ENCODE peak calls at places on chromosomes 16 and 17, in seven cellular contexts. T, Q, J, Z, O, L and D are unnamed samples.

GRCh38 chr17:79535728-79536025 is 75.2 kb downstream of the RBFOX3 start:
- DNase-seq in J (no peak), L (no peak), T (no peak), Q (no peak), O (no peak), Z (no peak), D (no peak)

GRCh38 chr16:2535644-2536021 is 2.2 kb upstream of the PDPK1 start:
- DNase-seq in T (no peak), J (no peak), L (no peak), Q (no peak), Z (peak; percentile 58), O (no peak), D (no peak)

GRCh38 chr16:35685085-35685484 is 2225.7 kb downstream of the TP53TG3F start:
- DNase-seq in J (no peak), T (no peak), O (no peak), Z (no peak), Q (no peak), L (no peak), D (no peak)

GRCh38 chr17:8585911-8586310 is 44.6 kb downstream of the MYH10 start:
- DNase-seq in Q (no peak), J (no peak), L (no peak), O (no peak), Z (no peak), T (no peak), D (no peak)

GRCh38 chr17:71769850-71770249 is 351.0 kb upstream of the SOX9 start:
- DNase-seq in O (no peak), Q (no peak), J (no peak), L (no peak), Z (no peak), T (no peak), D (no peak)

GRCh38 chr17:13416748-13417363 is 184.9 kb downstream of the HS3ST3A1 start:
- DNase-seq in Q (no peak), Z (no peak), L (no peak), J (no peak), T (no peak), O (no peak), D (no peak)

GRCh38 chr16:89246903-89247733 is 29.6 kb downstream of the ZNF778 start:
- DNase-seq in O (no peak), Q (peak; percentile 93), T (peak; percentile 86), J (peak; percentile 97), Z (peak; percentile 52), L (peak; percentile 98), D (peak; percentile 97)

GRCh38 chr16:27677300-27677699 is 127.4 kb downstream of the KATNIP start:
- DNase-seq in L (no peak), Z (no peak), T (no peak), J (no peak), Q (no peak), O (no peak), D (no peak)

GRCh38 chr16:17273142-17273561 is 197.6 kb downstream of the XYLT1 start:
- DNase-seq in T (no peak), Q (no peak), Z (no peak), J (no peak), L (no peak), O (peak; percentile 62), D (no peak)